ENCODE peak calls at places on chromosome 10, in ten cellular contexts. One of them, this sample, is unnamed. For H3K27me3, the result is how much of the 10 kb centered on the place peaks cover.

GRCh38 chr10:88039496-88040200 is 176.2 kb downstream of the PTEN start:
- DNase-seq in SJSA1: no peak
- DNase-seq in uterus: no peak
- DNase-seq in cardiac muscle cell: no peak
- DNase-seq in neuronal stem cell: no peak
- DNase-seq in prostate gland: no peak
- DNase-seq in left ventricle myocardium inferior: no peak
- DNase-seq in CD8-positive, alpha-beta memory T cell: no peak
- DNase-seq in CD8-positive, alpha-beta T cell: no peak
- DNase-seq in psoas muscle: no peak
- DNase-seq in this sample: no peak

GRCh38 chr10:110803830-110804338 is 67.8 kb upstream of the PDCD4 start:
- DNase-seq in left ventricle myocardium inferior: no peak
- DNase-seq in neuronal stem cell: peak
- DNase-seq in SJSA1: peak
- DNase-seq in CD8-positive, alpha-beta memory T cell: peak
- DNase-seq in prostate gland: peak
- DNase-seq in cardiac muscle cell: peak
- DNase-seq in uterus: peak
- DNase-seq in psoas muscle: peak
- DNase-seq in CD8-positive, alpha-beta T cell: peak
- DNase-seq in this sample: peak

GRCh38 chr10:60282771-60283353 is 106.8 kb downstream of the ANK3 start:
- DNase-seq in cardiac muscle cell: no peak
- DNase-seq in left ventricle myocardium inferior: no peak
- DNase-seq in CD8-positive, alpha-beta memory T cell: no peak
- DNase-seq in SJSA1: peak
- DNase-seq in prostate gland: peak
- DNase-seq in CD8-positive, alpha-beta T cell: no peak
- DNase-seq in neuronal stem cell: no peak
- DNase-seq in uterus: no peak
- DNase-seq in psoas muscle: no peak
- DNase-seq in this sample: peak

GRCh38 chr10:117610321-117610720 is 67.8 kb downstream of the EMX2 start:
- DNase-seq in left ventricle myocardium inferior: no peak
- DNase-seq in cardiac muscle cell: no peak
- DNase-seq in psoas muscle: no peak
- DNase-seq in SJSA1: no peak
- DNase-seq in neuronal stem cell: no peak
- DNase-seq in prostate gland: no peak
- DNase-seq in CD8-positive, alpha-beta T cell: no peak
- DNase-seq in uterus: no peak
- DNase-seq in CD8-positive, alpha-beta memory T cell: no peak
- DNase-seq in this sample: no peak

GRCh38 chr10:88411772-88412349 is 171.3 kb downstream of the RNLS start:
- DNase-seq in prostate gland: no peak
- DNase-seq in CD8-positive, alpha-beta memory T cell: no peak
- DNase-seq in CD8-positive, alpha-beta T cell: no peak
- DNase-seq in cardiac muscle cell: no peak
- DNase-seq in uterus: no peak
- DNase-seq in neuronal stem cell: no peak
- DNase-seq in left ventricle myocardium inferior: no peak
- DNase-seq in psoas muscle: no peak
- DNase-seq in SJSA1: no peak
- DNase-seq in this sample: no peak

GRCh38 chr10:51162002-51162401 is 87.7 kb downstream of the PRKG1 start:
- DNase-seq in left ventricle myocardium inferior: peak
- DNase-seq in SJSA1: no peak
- DNase-seq in prostate gland: no peak
- DNase-seq in neuronal stem cell: peak
- DNase-seq in cardiac muscle cell: no peak
- DNase-seq in CD8-positive, alpha-beta memory T cell: no peak
- DNase-seq in CD8-positive, alpha-beta T cell: no peak
- DNase-seq in uterus: no peak
- DNase-seq in psoas muscle: no peak
- DNase-seq in this sample: peak

GRCh38 chr10:6272126-6272525 is 69.4 kb downstream of the PFKFB3 start:
- DNase-seq in cardiac muscle cell: no peak
- DNase-seq in CD8-positive, alpha-beta T cell: no peak
- DNase-seq in left ventricle myocardium inferior: no peak
- DNase-seq in prostate gland: no peak
- DNase-seq in uterus: no peak
- DNase-seq in psoas muscle: no peak
- DNase-seq in SJSA1: no peak
- DNase-seq in CD8-positive, alpha-beta memory T cell: no peak
- DNase-seq in neuronal stem cell: no peak
- DNase-seq in this sample: no peak

GRCh38 chr10:122331615-122332446 is 42.7 kb upstream of the PLEKHA1 start:
- DNase-seq in cardiac muscle cell: no peak
- DNase-seq in CD8-positive, alpha-beta T cell: no peak
- DNase-seq in psoas muscle: no peak
- DNase-seq in uterus: no peak
- DNase-seq in prostate gland: no peak
- DNase-seq in neuronal stem cell: no peak
- DNase-seq in CD8-positive, alpha-beta memory T cell: no peak
- DNase-seq in SJSA1: no peak
- DNase-seq in left ventricle myocardium inferior: no peak
- DNase-seq in this sample: no peak

GRCh38 chr10:23693895-23694294 is 255.0 kb downstream of the OTUD1 start:
- DNase-seq in cardiac muscle cell: no peak
- DNase-seq in left ventricle myocardium inferior: no peak
- DNase-seq in uterus: no peak
- DNase-seq in SJSA1: no peak
- DNase-seq in neuronal stem cell: no peak
- DNase-seq in prostate gland: no peak
- DNase-seq in CD8-positive, alpha-beta memory T cell: no peak
- DNase-seq in psoas muscle: no peak
- DNase-seq in CD8-positive, alpha-beta T cell: no peak
- DNase-seq in this sample: no peak

GRCh38 chr10:23693398-23693797 is 254.5 kb downstream of the OTUD1 start:
- DNase-seq in cardiac muscle cell: no peak
- DNase-seq in psoas muscle: no peak
- DNase-seq in CD8-positive, alpha-beta T cell: no peak
- DNase-seq in CD8-positive, alpha-beta memory T cell: no peak
- DNase-seq in left ventricle myocardium inferior: no peak
- DNase-seq in SJSA1: no peak
- DNase-seq in neuronal stem cell: no peak
- DNase-seq in uterus: no peak
- DNase-seq in prostate gland: peak
- DNase-seq in this sample: no peak

GRCh38 chr10:23694921-23695824 is 256.3 kb downstream of the OTUD1 start:
- DNase-seq in CD8-positive, alpha-beta T cell: no peak
- DNase-seq in neuronal stem cell: peak
- DNase-seq in uterus: no peak
- DNase-seq in cardiac muscle cell: no peak
- DNase-seq in psoas muscle: no peak
- DNase-seq in CD8-positive, alpha-beta memory T cell: no peak
- DNase-seq in SJSA1: no peak
- DNase-seq in prostate gland: no peak
- DNase-seq in left ventricle myocardium inferior: no peak
- DNase-seq in this sample: no peak

GRCh38 chr10:23695825-23696420 is 257.0 kb downstream of the OTUD1 start:
- DNase-seq in prostate gland: no peak
- DNase-seq in uterus: no peak
- DNase-seq in cardiac muscle cell: no peak
- DNase-seq in SJSA1: no peak
- DNase-seq in CD8-positive, alpha-beta memory T cell: no peak
- DNase-seq in neuronal stem cell: no peak
- DNase-seq in CD8-positive, alpha-beta T cell: no peak
- DNase-seq in psoas muscle: no peak
- DNase-seq in left ventricle myocardium inferior: no peak
- DNase-seq in this sample: no peak

DNA sequence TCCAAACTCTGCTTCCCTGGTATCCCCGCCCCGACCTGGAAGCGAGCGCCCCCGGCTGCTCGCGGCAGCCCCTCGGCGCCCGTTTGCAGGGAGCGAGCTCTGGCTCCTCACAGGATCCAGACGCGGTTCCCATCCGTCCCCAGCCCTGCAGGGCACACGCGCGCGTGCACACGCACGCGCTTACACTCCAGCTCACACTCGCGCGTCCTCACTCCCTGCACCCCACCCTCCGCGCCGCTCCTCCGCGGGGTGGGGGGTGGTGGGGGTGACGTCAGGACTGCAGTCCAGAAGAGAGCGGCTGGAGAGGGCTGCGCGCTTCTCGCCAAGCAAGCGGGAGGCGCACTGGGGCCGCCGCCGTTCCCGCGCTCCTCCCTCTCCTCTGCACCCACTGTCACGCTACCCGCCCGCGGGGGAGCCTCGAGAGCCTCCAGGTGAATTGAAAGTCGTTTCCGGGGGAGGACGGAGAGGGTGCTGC is 255.6 kb downstream of the OTUD1 start:
- DNase-seq in prostate gland: peak
- DNase-seq in uterus: no peak
- DNase-seq in SJSA1: no peak
- DNase-seq in left ventricle myocardium inferior: no peak
- DNase-seq in CD8-positive, alpha-beta T cell: no peak
- DNase-seq in psoas muscle: no peak
- DNase-seq in CD8-positive, alpha-beta memory T cell: no peak
- DNase-seq in neuronal stem cell: peak
- DNase-seq in cardiac muscle cell: peak
- DNase-seq in this sample: no peak
- H3K27me3 ChIP-seq in prostate gland: under half
- H3K27me3 ChIP-seq in uterus: under half
- H3K27me3 ChIP-seq in SJSA1: under half
- H3K27me3 ChIP-seq in left ventricle myocardium inferior: half or more
- H3K27me3 ChIP-seq in CD8-positive, alpha-beta T cell: under half
- H3K27me3 ChIP-seq in psoas muscle: under half
- H3K27me3 ChIP-seq in CD8-positive, alpha-beta memory T cell: under half
- H3K27me3 ChIP-seq in neuronal stem cell: half or more
- H3K27me3 ChIP-seq in cardiac muscle cell: half or more
- H3K27me3 ChIP-seq in this sample: under half

GRCh38 chr10:100829933-100830727 is 82.6 kb upstream of the SLF2 start:
- DNase-seq in uterus: no peak
- DNase-seq in SJSA1: no peak
- DNase-seq in psoas muscle: no peak
- DNase-seq in neuronal stem cell: no peak
- DNase-seq in CD8-positive, alpha-beta memory T cell: no peak
- DNase-seq in prostate gland: no peak
- DNase-seq in cardiac muscle cell: no peak
- DNase-seq in CD8-positive, alpha-beta T cell: no peak
- DNase-seq in left ventricle myocardium inferior: no peak
- DNase-seq in this sample: no peak
- H3K27me3 ChIP-seq in uterus: under half
- H3K27me3 ChIP-seq in SJSA1: half or more
- H3K27me3 ChIP-seq in psoas muscle: under half
- H3K27me3 ChIP-seq in neuronal stem cell: half or more
- H3K27me3 ChIP-seq in CD8-positive, alpha-beta memory T cell: half or more
- H3K27me3 ChIP-seq in prostate gland: under half
- H3K27me3 ChIP-seq in cardiac muscle cell: half or more
- H3K27me3 ChIP-seq in CD8-positive, alpha-beta T cell: half or more
- H3K27me3 ChIP-seq in left ventricle myocardium inferior: half or more
- H3K27me3 ChIP-seq in this sample: under half

GRCh38 chr10:33335550-33335799 is 1.0 kb upstream of the NRP1 start:
- DNase-seq in cardiac muscle cell: no peak
- DNase-seq in CD8-positive, alpha-beta memory T cell: no peak
- DNase-seq in prostate gland: no peak
- DNase-seq in SJSA1: no peak
- DNase-seq in uterus: no peak
- DNase-seq in CD8-positive, alpha-beta T cell: no peak
- DNase-seq in left ventricle myocardium inferior: peak
- DNase-seq in neuronal stem cell: no peak
- DNase-seq in psoas muscle: no peak
- DNase-seq in this sample: no peak

GRCh38 chr10:33336606-33337334 is 2.3 kb upstream of the NRP1 start:
- DNase-seq in SJSA1: peak
- DNase-seq in cardiac muscle cell: peak
- DNase-seq in neuronal stem cell: peak
- DNase-seq in psoas muscle: peak
- DNase-seq in CD8-positive, alpha-beta T cell: no peak
- DNase-seq in CD8-positive, alpha-beta memory T cell: no peak
- DNase-seq in prostate gland: peak
- DNase-seq in left ventricle myocardium inferior: peak
- DNase-seq in uterus: peak
- DNase-seq in this sample: peak

GRCh38 chr10:33337335-33337854 is 2.9 kb upstream of the NRP1 start:
- DNase-seq in cardiac muscle cell: peak
- DNase-seq in CD8-positive, alpha-beta memory T cell: no peak
- DNase-seq in SJSA1: peak
- DNase-seq in left ventricle myocardium inferior: peak
- DNase-seq in prostate gland: no peak
- DNase-seq in uterus: peak
- DNase-seq in CD8-positive, alpha-beta T cell: no peak
- DNase-seq in neuronal stem cell: peak
- DNase-seq in psoas muscle: no peak
- DNase-seq in this sample: peak

GRCh38 chr10:33334839-33335549 is 527 bp upstream of the NRP1 start:
- DNase-seq in uterus: peak
- DNase-seq in neuronal stem cell: peak
- DNase-seq in cardiac muscle cell: peak
- DNase-seq in left ventricle myocardium inferior: peak
- DNase-seq in prostate gland: peak
- DNase-seq in psoas muscle: peak
- DNase-seq in CD8-positive, alpha-beta T cell: no peak
- DNase-seq in SJSA1: peak
- DNase-seq in CD8-positive, alpha-beta memory T cell: no peak
- DNase-seq in this sample: peak

DNA sequence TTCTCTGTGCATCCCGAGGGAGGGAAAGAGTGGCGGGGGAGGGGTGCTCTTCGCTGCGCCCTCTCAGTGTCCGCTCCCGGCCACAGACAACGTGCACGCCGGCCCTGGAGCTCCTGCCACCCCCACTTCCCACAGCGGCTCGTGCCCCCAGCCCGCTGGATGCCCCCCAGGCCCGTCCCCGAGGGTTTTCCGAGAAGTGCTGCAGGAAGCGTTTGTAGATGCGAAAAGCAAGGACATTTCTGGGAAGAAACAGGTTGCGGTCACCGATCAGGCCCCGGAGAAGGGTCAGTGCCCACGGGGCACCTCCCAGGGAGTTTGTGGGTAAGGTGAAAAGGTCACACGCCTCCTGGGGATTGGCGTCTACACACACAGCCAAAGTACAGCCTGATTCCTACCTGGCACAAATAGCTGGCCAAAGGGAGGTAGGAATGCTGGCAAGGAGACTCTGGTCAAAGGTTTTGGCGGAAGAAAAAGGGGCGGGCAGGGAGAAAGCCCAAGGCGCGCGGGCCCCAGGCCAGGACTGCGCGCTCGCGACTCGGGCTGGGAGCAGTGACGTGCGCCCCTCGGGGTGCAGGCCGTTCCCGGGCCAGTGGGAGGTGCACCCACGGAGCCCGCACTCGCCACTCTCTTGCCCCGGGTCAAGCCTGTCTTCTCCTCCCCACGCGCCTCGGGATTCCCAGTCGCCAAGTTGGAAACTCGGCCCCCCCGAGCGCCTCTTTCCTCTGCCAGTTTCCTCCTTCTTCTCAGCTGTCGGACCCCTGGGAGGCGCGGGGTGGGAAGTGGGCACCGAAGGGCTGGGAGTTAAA is 1.5 kb upstream of the NRP1 start:
- DNase-seq in cardiac muscle cell: peak
- DNase-seq in uterus: peak
- DNase-seq in SJSA1: peak
- DNase-seq in psoas muscle: peak
- DNase-seq in CD8-positive, alpha-beta T cell: no peak
- DNase-seq in prostate gland: peak
- DNase-seq in left ventricle myocardium inferior: peak
- DNase-seq in neuronal stem cell: peak
- DNase-seq in CD8-positive, alpha-beta memory T cell: no peak
- DNase-seq in this sample: peak
- H3K27me3 ChIP-seq in cardiac muscle cell: under half
- H3K27me3 ChIP-seq in uterus: under half
- H3K27me3 ChIP-seq in SJSA1: under half
- H3K27me3 ChIP-seq in psoas muscle: under half
- H3K27me3 ChIP-seq in CD8-positive, alpha-beta T cell: under half
- H3K27me3 ChIP-seq in prostate gland: under half
- H3K27me3 ChIP-seq in left ventricle myocardium inferior: under half
- H3K27me3 ChIP-seq in neuronal stem cell: under half
- H3K27me3 ChIP-seq in CD8-positive, alpha-beta memory T cell: under half
- H3K27me3 ChIP-seq in this sample: under half

DNA sequence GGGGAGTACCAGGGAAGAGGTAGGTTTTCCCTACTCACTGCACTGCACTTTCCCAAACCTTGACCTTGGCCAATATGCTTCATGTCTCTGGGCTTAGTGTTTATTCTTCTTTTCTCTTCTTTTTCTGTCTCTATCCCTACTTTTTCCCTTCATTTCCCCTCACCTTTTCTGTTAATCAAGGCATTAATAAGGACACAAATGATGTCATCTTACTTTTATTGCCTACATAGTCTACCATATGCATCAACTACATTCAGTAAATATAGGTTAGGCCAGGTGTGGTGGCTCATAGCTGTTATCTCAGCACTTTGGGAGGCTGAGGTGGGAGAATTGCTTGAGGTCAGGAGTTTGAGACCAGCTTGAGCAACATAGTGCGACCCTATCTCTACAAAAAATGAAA is 13.0 kb upstream of the ZNF503 start:
- DNase-seq in neuronal stem cell: no peak
- DNase-seq in CD8-positive, alpha-beta T cell: no peak
- DNase-seq in SJSA1: no peak
- DNase-seq in left ventricle myocardium inferior: no peak
- DNase-seq in cardiac muscle cell: no peak
- DNase-seq in prostate gland: no peak
- DNase-seq in uterus: no peak
- DNase-seq in CD8-positive, alpha-beta memory T cell: no peak
- DNase-seq in psoas muscle: no peak
- DNase-seq in this sample: no peak
- H3K27me3 ChIP-seq in neuronal stem cell: under half
- H3K27me3 ChIP-seq in CD8-positive, alpha-beta T cell: under half
- H3K27me3 ChIP-seq in SJSA1: under half
- H3K27me3 ChIP-seq in left ventricle myocardium inferior: under half
- H3K27me3 ChIP-seq in cardiac muscle cell: half or more
- H3K27me3 ChIP-seq in prostate gland: under half
- H3K27me3 ChIP-seq in uterus: under half
- H3K27me3 ChIP-seq in CD8-positive, alpha-beta memory T cell: under half
- H3K27me3 ChIP-seq in psoas muscle: under half
- H3K27me3 ChIP-seq in this sample: under half

This sample was measured in body of pancreas.